ENCODE peak calls at places on chromosomes 12 and 14, in seven cellular contexts. W, P, C, F, Y, A and M are unnamed samples. For H3K36me3, the result is how much of the 10 kb centered on the place peaks cover.

GRCh38 chr14:24102357-24103048 is 8.4 kb downstream of the PCK2 start:
- DNase-seq in W (no peak), P (no peak), C (no peak), F (no peak), Y (no peak), A (no peak), M (no peak)

GRCh38 chr14:76154539-76155126 is 2.9 kb downstream of the GPATCH2L start:
- DNase-seq in W (no peak), P (no peak), C (no peak), F (no peak), Y (no peak), A (no peak), M (no peak)

GRCh38 chr14:43898709-43899108 is 608.4 kb downstream of the FSCB start:
- DNase-seq in W (no peak), P (no peak), C (no peak), F (no peak), Y (no peak), A (no peak), M (no peak)

GRCh38 chr14:102316048-102316745 is 3.3 kb upstream of the ZNF839 start:
- DNase-seq in W (peak), P (no peak), C (peak), F (peak), Y (no peak), A (no peak), M (peak)

GRCh38 chr12:52006726-52007157 is at the start of gene TAMALIN:
- DNase-seq in W (peak), P (peak), C (peak), F (no peak), Y (peak), A (peak), M (peak)

GRCh38 chr12:2891240-2892053 is 756 bp downstream of the TULP3 start:
- DNase-seq in W (peak), P (peak), C (peak), F (peak), Y (peak), A (peak), M (peak)

GRCh38 chr14:76772300-76773187 is 11.3 kb downstream of the VASH1 start:
- DNase-seq in W (no peak), P (peak), C (peak), F (no peak), Y (peak), A (peak), M (peak)

GRCh38 chr12:54431911-54432814 is 13.1 kb upstream of the ITGA5 start:
- DNase-seq in W (peak), P (peak), C (no peak), F (no peak), Y (peak), A (peak), M (peak)

GRCh38 chr12:42129595-42130204 is 15.0 kb downstream of the GXYLT1 start:
- DNase-seq in W (peak), P (no peak), C (no peak), F (peak), Y (no peak), A (no peak), M (peak)

GRCh38 chr14:91371990-91372375 is 45.6 kb downstream of the CCDC88C start:
- DNase-seq in W (no peak), P (no peak), C (no peak), F (no peak), Y (no peak), A (no peak), M (no peak)

GRCh38 chr12:26088999-26089398 is 35.8 kb downstream of the BHLHE41 start:
- DNase-seq in W (no peak), P (no peak), C (no peak), F (no peak), Y (no peak), A (no peak), M (no peak)

GRCh38 chr14:91127411-91127810 is 13.5 kb downstream of the DGLUCY start:
- DNase-seq in W (peak), P (peak), C (peak), F (no peak), Y (peak), A (peak), M (no peak)

GRCh38 chr12:119415714-119416113 is 81.2 kb downstream of the CCDC60 start:
- DNase-seq in W (no peak), P (no peak), C (no peak), F (no peak), Y (no peak), A (no peak), M (no peak)

GRCh38 chr14:56760164-56760914 is 49.9 kb downstream of the OTX2 start:
- DNase-seq in W (no peak), P (no peak), C (no peak), F (no peak), Y (no peak), A (no peak), M (no peak)

GRCh38 chr12:46556105-46556559 is 183.6 kb upstream of the SLC38A2 start:
- DNase-seq in W (no peak), P (no peak), C (no peak), F (no peak), Y (no peak), A (no peak), M (peak)

GRCh38 chr12:31658743-31659086 is 773 bp upstream of the ETFBKMT start:
- DNase-seq in W (no peak), P (no peak), C (no peak), F (no peak), Y (no peak), A (no peak), M (no peak)

GRCh38 chr14:77151245-77151644 is 9.7 kb upstream of the ZDHHC22 start:
- DNase-seq in W (no peak), P (no peak), C (no peak), F (peak), Y (no peak), A (no peak), M (peak)

GRCh38 chr12:40312982-40313576 is 88.3 kb downstream of the LRRK2 start:
- DNase-seq in W (no peak), P (no peak), C (no peak), F (peak), Y (no peak), A (no peak), M (peak)

GRCh38 chr14:33617154-33617553 is 333.7 kb downstream of the EGLN3 start:
- DNase-seq in W (no peak), P (no peak), C (no peak), F (no peak), Y (no peak), A (no peak), M (peak)

GRCh38 chr14:106578479-106578878 is 1052.1 kb downstream of the TMEM121 start:
- DNase-seq in W (no peak), P (no peak), C (no peak), F (peak), Y (no peak), A (no peak), M (no peak)

GRCh38 chr14:71165650-71166049 is 258.4 kb downstream of the PCNX1 start:
- DNase-seq in W (no peak), P (no peak), C (no peak), F (no peak), Y (no peak), A (no peak), M (no peak)

GRCh38 chr12:114476159-114476558 is 70.2 kb upstream of the TBX5 start:
- DNase-seq in W (no peak), P (no peak), C (no peak), F (no peak), Y (no peak), A (no peak), M (peak)

GRCh38 chr14:25132734-25133422 is 82.9 kb upstream of the STXBP6 start:
- DNase-seq in W (peak), P (peak), C (peak), F (peak), Y (peak), A (peak), M (peak)

GRCh38 chr12:92722897-92723296 is 20.1 kb downstream of the PLEKHG7 start:
- DNase-seq in W (no peak), P (no peak), C (no peak), F (no peak), Y (no peak), A (no peak), M (no peak)

GRCh38 chr12:123363743-123364531 is 710 bp downstream of the SBNO1 start:
- DNase-seq in W (peak), P (peak), C (peak), F (peak), Y (peak), A (peak), M (peak)

GRCh38 chr12:132146772-132147422 is 2.6 kb downstream of the NOC4L start:
- DNase-seq in W (peak), P (peak), C (no peak), F (no peak), Y (no peak), A (peak), M (no peak)

GRCh38 chr12:124884587-124885438 is 21.1 kb upstream of the SCARB1 start:
- DNase-seq in W (peak), P (no peak), C (no peak), F (peak), Y (no peak), A (no peak), M (no peak)

GRCh38 chr14:72788255-72788654 is 105.6 kb downstream of the DPF3 start:
- DNase-seq in W (no peak), P (no peak), C (no peak), F (no peak), Y (no peak), A (no peak), M (no peak)

DNA sequence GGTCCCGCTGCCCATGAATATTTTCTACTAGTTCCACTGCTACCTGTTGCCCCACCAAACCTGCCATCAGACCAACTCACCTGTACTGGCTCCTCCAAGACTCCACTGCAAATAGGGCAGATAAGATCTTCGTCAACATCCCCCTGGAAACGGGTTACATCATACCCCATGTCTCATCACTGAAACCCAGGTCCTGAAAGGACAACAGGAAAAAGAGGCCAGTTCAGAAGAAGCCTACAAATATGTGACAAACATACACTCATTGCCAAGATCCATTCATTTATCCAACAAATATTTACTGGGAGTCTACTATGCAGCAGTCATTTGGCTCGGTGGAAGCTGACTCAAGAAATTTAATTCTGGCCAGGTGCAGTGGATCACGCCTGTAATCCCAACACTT is 7.8 kb downstream of the RNF41 start:
- DNase-seq in W (no peak), P (no peak), C (no peak), F (no peak), Y (no peak), A (no peak), M (no peak)
- H3K36me3 ChIP-seq in W (half or more), P (half or more), C (half or more), F (half or more), Y (under half), A (half or more), M (half or more)

DNA sequence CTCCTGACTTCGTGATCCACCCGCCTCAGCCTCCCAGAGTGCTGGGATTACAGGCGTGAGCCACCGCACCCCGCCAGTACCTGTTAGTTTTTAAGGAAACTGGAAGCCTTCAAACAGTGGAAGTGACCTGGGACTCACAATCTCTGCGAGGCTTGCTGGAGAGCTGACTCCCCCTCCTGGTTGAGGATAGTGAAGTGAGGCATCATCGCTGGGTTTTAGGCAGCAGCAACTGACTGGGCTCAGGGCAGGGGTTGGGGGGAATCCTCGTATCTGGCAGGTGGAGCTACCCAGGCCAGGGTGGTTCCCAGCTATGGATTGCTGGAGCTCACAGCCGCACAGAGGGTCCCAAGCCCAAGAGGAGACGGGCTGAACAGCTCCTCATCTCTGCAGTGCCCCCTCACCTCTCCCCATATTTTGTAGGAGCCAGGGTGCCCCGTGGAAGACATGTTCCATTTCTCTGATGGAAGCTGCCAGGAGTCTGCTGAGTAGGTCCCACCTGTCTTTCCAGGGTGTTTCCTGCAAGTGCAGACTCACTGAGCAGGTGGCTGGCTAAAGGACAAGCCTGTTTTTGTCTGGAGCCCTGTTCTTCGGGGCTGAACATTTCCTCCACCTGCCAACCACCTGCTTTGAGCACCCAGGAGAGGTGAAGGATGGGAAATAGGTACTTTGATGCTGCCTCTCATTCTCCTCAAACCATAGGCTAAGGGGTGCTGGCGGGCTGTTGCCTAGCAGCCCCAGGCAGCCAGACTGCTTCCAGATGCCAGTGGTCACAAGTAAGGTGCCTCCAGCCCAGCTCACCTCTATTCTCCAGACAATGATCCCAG is 3.1 kb downstream of the AVIL start:
- DNase-seq in W (no peak), P (no peak), C (no peak), F (no peak), Y (no peak), A (no peak), M (no peak)
- TF ChIP-seq CTCF in W (no peak), P (no peak), C (no peak), F (peak), Y (no peak), A (no peak), M (peak)

GRCh38 chr12:509494-509893 is 49.8 kb downstream of the B4GALNT3 start:
- DNase-seq in W (peak), P (no peak), C (no peak), F (peak), Y (no peak), A (no peak), M (peak)
- H3K27ac ChIP-seq in W (no peak), P (peak), C (no peak), F (peak), Y (peak), A (peak), M (peak)

GRCh38 chr12:7694556-7694955 is 1.0 kb downstream of the GDF3 start:
- DNase-seq in W (no peak), P (no peak), C (no peak), F (no peak), Y (no peak), A (no peak), M (no peak)

GRCh38 chr12:7693793-7694192 is 1.8 kb downstream of the GDF3 start:
- DNase-seq in W (no peak), P (no peak), C (no peak), F (no peak), Y (no peak), A (no peak), M (no peak)

DNA sequence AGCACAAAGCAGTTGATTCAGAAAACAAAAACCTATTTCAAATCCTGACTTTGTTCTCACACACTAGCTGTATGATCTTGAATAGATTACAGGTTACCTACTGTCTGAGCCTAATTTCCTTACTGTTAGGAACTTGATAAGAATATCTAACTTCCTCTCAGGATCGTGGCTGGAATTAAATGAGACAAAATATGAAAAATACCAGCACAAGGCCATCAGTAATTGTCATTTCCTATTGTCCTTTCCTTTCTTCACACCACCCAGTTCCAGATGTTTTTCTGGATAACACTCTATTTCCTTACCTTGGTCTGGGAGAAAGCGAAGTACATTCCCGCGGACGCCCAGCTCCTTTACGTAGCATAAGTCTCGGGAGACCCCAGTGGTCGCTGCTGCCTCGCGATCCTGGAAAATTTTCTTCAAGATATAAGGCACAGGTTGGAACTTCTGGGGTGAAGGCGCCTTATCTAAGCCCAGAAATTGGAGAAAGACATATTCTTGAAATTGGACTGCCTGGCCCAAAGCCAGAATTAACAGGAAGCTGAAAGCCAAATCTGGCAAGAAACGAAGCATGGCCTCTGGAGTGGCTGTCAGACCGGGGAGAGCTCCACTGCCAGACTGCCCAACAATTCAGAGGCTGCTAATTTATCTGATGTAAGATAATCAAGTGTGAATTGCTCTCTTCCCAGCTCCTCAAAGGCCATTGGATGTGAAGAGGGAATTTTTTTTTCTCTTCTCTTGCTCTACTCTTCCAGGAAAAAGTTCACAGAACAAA is at the start of gene GDF3:
- DNase-seq in W (peak), P (peak), C (no peak), F (no peak), Y (no peak), A (no peak), M (peak)
- H3K36me3 ChIP-seq in W (under half), P (under half), C (under half), F (under half), Y (under half), A (under half), M (under half)

GRCh38 chr14:35492569-35493014 is 41.4 kb upstream of the INSM2 start:
- DNase-seq in W (no peak), P (no peak), C (no peak), F (no peak), Y (no peak), A (no peak), M (no peak)
- TF ChIP-seq CTCF in W (no peak), P (no peak), C (no peak), F (no peak), Y (no peak), A (no peak), M (no peak)

DNA sequence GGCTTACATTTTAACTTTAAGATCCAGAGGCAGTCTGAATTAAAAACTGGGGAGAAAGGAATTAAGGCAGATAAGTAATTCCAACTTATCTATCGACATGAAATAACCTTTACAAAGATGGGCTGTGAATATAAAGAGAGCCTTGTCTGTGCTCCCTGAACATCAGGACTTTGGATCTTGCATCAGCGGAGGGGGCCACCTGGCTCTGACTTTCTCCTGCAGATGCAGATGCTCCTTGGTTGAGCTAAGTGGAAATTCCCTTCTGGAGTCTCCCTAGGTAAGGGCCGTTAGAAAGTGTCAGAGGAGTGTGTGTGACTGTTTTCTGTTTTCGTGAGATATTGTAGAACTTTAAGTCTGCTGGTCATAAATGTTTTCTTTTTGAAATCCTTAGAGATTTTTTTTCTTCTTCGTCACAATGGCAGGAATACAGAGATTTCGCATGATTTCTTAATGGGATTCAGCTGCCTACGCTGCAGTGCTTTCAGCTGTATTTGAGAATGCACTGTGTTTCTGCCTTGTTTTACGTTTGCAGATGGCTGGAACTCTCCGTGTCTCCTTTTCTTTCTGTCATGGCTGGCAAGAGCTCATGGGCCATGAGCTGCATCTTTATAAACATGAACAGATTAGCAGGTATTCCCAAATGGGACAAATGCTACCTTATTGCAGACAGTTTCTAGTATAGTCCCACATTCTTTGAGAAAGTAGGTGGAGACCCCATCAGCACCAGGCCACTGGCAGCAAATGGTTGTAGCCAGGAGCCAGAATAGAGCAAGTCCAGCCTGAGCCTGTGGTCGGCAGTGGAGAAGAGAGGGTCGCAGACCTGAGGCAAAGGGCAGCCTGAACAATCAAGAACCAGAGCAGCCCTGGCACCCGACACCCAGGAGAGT is 76.2 kb upstream of the FRMD6 start:
- DNase-seq in W (no peak), P (peak), C (no peak), F (no peak), Y (no peak), A (peak), M (no peak)
- H3K27ac ChIP-seq in W (no peak), P (no peak), C (no peak), F (no peak), Y (no peak), A (peak), M (no peak)

GRCh38 chr14:22601456-22601855 is 3.4 kb downstream of the ABHD4 start:
- DNase-seq in W (no peak), P (no peak), C (no peak), F (no peak), Y (no peak), A (no peak), M (no peak)
- H3K36me3 ChIP-seq in W (under half), P (half or more), C (under half), F (under half), Y (under half), A (half or more), M (under half)